ENCODE peak calls at places on chromosomes 7 and 10, in eight cellular contexts. Q, N, M, Z, I, A, R and L are unnamed samples.
A peak's percentile ranks its signal among the peaks of the same experiment; 100 is the strongest.

GRCh38 chr7:102452451-102452850 is 12.2 kb downstream of the ALKBH4 start:
- DNase-seq in Q (no peak), N (no peak), M (no peak), Z (no peak), I (no peak), A (no peak), R (no peak), L (no peak)

GRCh38 chr7:151408839-151409554 is 841 bp downstream of the WDR86 start:
- DNase-seq in Q (no peak), N (peak; percentile 36), M (no peak), Z (peak; percentile 79), I (peak; percentile 40), A (peak; percentile 87), R (peak; percentile 45), L (no peak)

GRCh38 chr7:32116436-32116835 is 46.2 kb upstream of the PDE1C start:
- DNase-seq in Q (peak; percentile 50), N (no peak), M (no peak), Z (peak; percentile 2), I (no peak), A (no peak), R (no peak), L (no peak)

GRCh38 chr7:138882249-138882648 is 84.3 kb upstream of the ATP6V0A4 start:
- DNase-seq in Q (no peak), N (no peak), M (no peak), Z (no peak), I (no peak), A (no peak), R (no peak), L (no peak)

GRCh38 chr10:35464805-35465456 is 128.6 kb downstream of the CCNY start:
- DNase-seq in Q (no peak), N (no peak), M (no peak), Z (peak; percentile 73), I (no peak), A (no peak), R (no peak), L (peak; percentile 70)

GRCh38 chr10:78738457-78738856 is 330.3 kb upstream of the ZMIZ1 start:
- DNase-seq in Q (no peak), N (no peak), M (no peak), Z (no peak), I (no peak), A (no peak), R (no peak), L (no peak)

GRCh38 chr7:24827589-24827988 is 70.3 kb upstream of the GSDME start:
- DNase-seq in Q (peak; percentile 9), N (no peak), M (no peak), Z (no peak), I (no peak), A (no peak), R (no peak), L (peak; percentile 87)

GRCh38 chr7:41189866-41190265 is 513.0 kb downstream of the INHBA start:
- DNase-seq in Q (peak; percentile 96), N (no peak), M (peak; percentile 33), Z (no peak), I (peak; percentile 23), A (no peak), R (no peak), L (peak; percentile 94)

GRCh38 chr7:155090647-155091046 is 20.5 kb downstream of the HTR5A start:
- DNase-seq in Q (peak; percentile 84), N (no peak), M (no peak), Z (no peak), I (no peak), A (no peak), R (no peak), L (no peak)

GRCh38 chr10:92712016-92712889 is 22.5 kb downstream of the HHEX start:
- DNase-seq in Q (no peak), N (peak; percentile 30), M (no peak), Z (no peak), I (no peak), A (no peak), R (no peak), L (no peak)
- H2AFZ ChIP-seq in Q (no peak overlapping the region), N (peak overlapping the region; percentile 27), M (no peak overlapping the region), Z (no peak overlapping the region), I (no peak overlapping the region), A (no peak overlapping the region), R (no peak overlapping the region), L (no peak overlapping the region)

GRCh38 chr7:47213276-47213675 is 368.6 kb downstream of the TNS3 start:
- DNase-seq in Q (no peak), N (no peak), M (no peak), Z (no peak), I (no peak), A (no peak), R (no peak), L (no peak)
- H3K9me2 ChIP-seq in Q (no peaks in the 10 kb centered on the region), N (no peaks in the 10 kb centered on the region), M (no peaks in the 10 kb centered on the region), Z (peaks cover 7% of the 10 kb centered on the region), I (no peaks in the 10 kb centered on the region), A (no peaks in the 10 kb centered on the region), R (no peaks in the 10 kb centered on the region), L (no peaks in the 10 kb centered on the region)

DNA sequence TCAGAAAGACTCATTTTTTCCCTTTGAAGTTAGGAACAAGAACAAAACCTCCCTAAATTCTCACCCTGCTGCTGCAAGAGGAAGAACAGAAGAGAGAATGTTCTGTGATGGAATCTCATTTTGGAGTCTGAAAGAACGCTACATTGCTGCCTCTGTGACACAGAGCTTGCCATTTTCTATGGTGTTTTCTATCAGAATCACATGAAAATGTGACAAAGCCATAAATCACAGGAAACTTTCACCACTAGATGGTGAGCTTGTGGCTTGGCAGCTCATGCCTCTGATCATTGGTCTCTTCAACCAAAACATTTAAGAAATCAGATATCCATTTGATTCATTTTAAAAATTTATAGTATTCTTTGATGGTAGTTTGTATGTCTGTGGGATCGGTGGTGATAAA is 82.9 kb downstream of the CADPS2 start:
- DNase-seq in Q (peak; percentile 52), N (peak; percentile 5), M (peak; percentile 10), Z (peak; percentile 65), I (peak; percentile 40), A (no peak), R (peak; percentile 58), L (peak; percentile 0)
- TF ChIP-seq EZH2phosphoT487 in Q (no peak), N (no peak), M (no peak), Z (no peak), I (no peak), A (no peak), R (no peak), L (no peak)

DNA sequence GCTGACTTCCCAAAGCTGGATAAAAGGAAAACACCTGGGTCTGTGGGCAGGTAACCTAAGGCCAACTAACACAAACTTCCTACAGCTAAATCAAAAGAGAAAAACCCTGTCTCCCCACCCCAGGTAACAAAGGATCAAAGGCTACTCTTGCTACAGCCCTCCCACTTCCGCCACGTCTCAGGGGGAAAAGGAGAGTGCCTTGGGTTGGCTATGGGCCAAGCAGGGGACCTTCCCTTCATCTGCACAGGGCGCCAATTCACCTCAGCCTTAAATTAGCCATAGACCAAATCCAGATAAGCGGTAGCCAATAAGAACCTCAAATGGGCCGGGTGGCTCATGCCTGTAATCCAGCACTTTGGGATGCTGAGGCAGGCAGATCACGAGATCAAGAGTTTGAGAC is 69.1 kb upstream of the LANCL2 start:
- DNase-seq in Q (no peak), N (no peak), M (no peak), Z (no peak), I (no peak), A (no peak), R (no peak), L (no peak)
- H2AFZ ChIP-seq in Q (no peak overlapping the region), N (no peak overlapping the region), M (no peak overlapping the region), Z (peak overlapping the region; percentile 16), I (no peak overlapping the region), A (no peak overlapping the region), R (no peak overlapping the region), L (no peak overlapping the region)

GRCh38 chr10:119272736-119273135 is 65.4 kb downstream of the GRK5 start:
- DNase-seq in Q (no peak), N (no peak), M (no peak), Z (no peak), I (no peak), A (no peak), R (no peak), L (no peak)

GRCh38 chr10:119278126-119278701 is 70.8 kb downstream of the GRK5 start:
- DNase-seq in Q (no peak), N (no peak), M (no peak), Z (no peak), I (no peak), A (no peak), R (no peak), L (no peak)

GRCh38 chr10:119270893-119271361 is 63.6 kb downstream of the GRK5 start:
- DNase-seq in Q (peak; percentile 50), N (no peak), M (peak; percentile 41), Z (no peak), I (peak; percentile 88), A (no peak), R (peak; percentile 56), L (no peak)

GRCh38 chr10:119273413-119273812 is 66.0 kb downstream of the GRK5 start:
- DNase-seq in Q (no peak), N (no peak), M (no peak), Z (no peak), I (no peak), A (no peak), R (no peak), L (no peak)

GRCh38 chr10:119274519-119275045 is 67.2 kb downstream of the GRK5 start:
- DNase-seq in Q (no peak), N (peak; percentile 48), M (no peak), Z (no peak), I (no peak), A (no peak), R (peak; percentile 31), L (no peak)
- H3K9me2 ChIP-seq in Q (no peaks in the 10 kb centered on the region), N (no peaks in the 10 kb centered on the region), M (no peaks in the 10 kb centered on the region), Z (no peaks in the 10 kb centered on the region), I (no peaks in the 10 kb centered on the region), A (no peaks in the 10 kb centered on the region), R (no peaks in the 10 kb centered on the region), L (no peaks in the 10 kb centered on the region)

GRCh38 chr7:15459018-15459621 is 102.7 kb downstream of the AGMO start:
- DNase-seq in Q (no peak), N (no peak), M (no peak), Z (no peak), I (no peak), A (no peak), R (no peak), L (peak; percentile 51)
- TF ChIP-seq EZH2phosphoT487 in Q (no peak), N (no peak), M (no peak), Z (no peak), I (no peak), A (no peak), R (no peak), L (no peak)

GRCh38 chr7:105691029-105691691 is 109.9 kb upstream of the EFCAB10 start:
- DNase-seq in Q (peak; percentile 35), N (no peak), M (no peak), Z (no peak), I (no peak), A (no peak), R (peak; percentile 36), L (peak; percentile 56)
- H2AFZ ChIP-seq in Q (peak overlapping the region; percentile 78), N (peak overlapping the region; percentile 96), M (no peak overlapping the region), Z (no peak overlapping the region), I (peak overlapping the region; percentile 4), A (no peak overlapping the region), R (peak overlapping the region; percentile 60), L (peak overlapping the region; percentile 81)

GRCh38 chr7:44224951-44225565 is 24.3 kb downstream of the YKT6 start:
- DNase-seq in Q (no peak), N (no peak), M (no peak), Z (no peak), I (no peak), A (peak; percentile 44), R (no peak), L (no peak)
- H3K9me2 ChIP-seq in Q (no peaks in the 10 kb centered on the region), N (no peaks in the 10 kb centered on the region), M (no peaks in the 10 kb centered on the region), Z (no peaks in the 10 kb centered on the region), I (no peaks in the 10 kb centered on the region), A (no peaks in the 10 kb centered on the region), R (no peaks in the 10 kb centered on the region), L (no peaks in the 10 kb centered on the region)